ENCODE peak calls at places on chromosomes 5 and 9, in six cellular contexts. One of them, this sample, is unnamed.

GRCh38 chr9:38119570-38119969 is 50.5 kb upstream of the SHB start:
- DNase-seq in activated naive CD4-positive, alpha-beta T cell treated with anti-CD3 and anti-CD28 coated beads, Interleukin-2, amount 50 U/mL, for 16 hours: no peak
- DNase-seq in stimulated activated CD4-positive, alpha-beta T cell treated with anti-CD3 and anti-CD28 coated beads, TNF-alpha, amount 100 ng/mL, for 4 hours: no peak
- DNase-seq in NCI-H1105 treated with DMSO at 0.1 percent for 48 hours: no peak
- DNase-seq in HuH-7: no peak
- DNase-seq in lung microvascular endothelial cell: no peak
- DNase-seq in this sample: no peak

GRCh38 chr5:38433160-38433861 is 123.1 kb downstream of the LIFR start:
- DNase-seq in activated naive CD4-positive, alpha-beta T cell treated with anti-CD3 and anti-CD28 coated beads, Interleukin-2, amount 50 U/mL, for 16 hours: no peak
- DNase-seq in stimulated activated CD4-positive, alpha-beta T cell treated with anti-CD3 and anti-CD28 coated beads, TNF-alpha, amount 100 ng/mL, for 4 hours: no peak
- DNase-seq in NCI-H1105 treated with DMSO at 0.1 percent for 48 hours: no peak
- DNase-seq in HuH-7: no peak
- DNase-seq in lung microvascular endothelial cell: peak; percentile 89
- DNase-seq in this sample: no peak

GRCh38 chr5:157115012-157115411 is 6.2 kb upstream of the HAVCR2 start:
- DNase-seq in activated naive CD4-positive, alpha-beta T cell treated with anti-CD3 and anti-CD28 coated beads, Interleukin-2, amount 50 U/mL, for 16 hours: no peak
- DNase-seq in stimulated activated CD4-positive, alpha-beta T cell treated with anti-CD3 and anti-CD28 coated beads, TNF-alpha, amount 100 ng/mL, for 4 hours: no peak
- DNase-seq in NCI-H1105 treated with DMSO at 0.1 percent for 48 hours: no peak
- DNase-seq in HuH-7: no peak
- DNase-seq in lung microvascular endothelial cell: no peak
- DNase-seq in this sample: no peak

GRCh38 chr9:126327016-126327749 is 554 bp downstream of the MVB12B start:
- DNase-seq in activated naive CD4-positive, alpha-beta T cell treated with anti-CD3 and anti-CD28 coated beads, Interleukin-2, amount 50 U/mL, for 16 hours: peak; percentile 26
- DNase-seq in stimulated activated CD4-positive, alpha-beta T cell treated with anti-CD3 and anti-CD28 coated beads, TNF-alpha, amount 100 ng/mL, for 4 hours: peak; percentile 3
- DNase-seq in NCI-H1105 treated with DMSO at 0.1 percent for 48 hours: peak; percentile 17
- DNase-seq in HuH-7: no peak
- DNase-seq in lung microvascular endothelial cell: peak; percentile 12
- DNase-seq in this sample: peak; percentile 21

GRCh38 chr9:83119873-83120272 is 56.9 kb upstream of the RASEF start:
- DNase-seq in activated naive CD4-positive, alpha-beta T cell treated with anti-CD3 and anti-CD28 coated beads, Interleukin-2, amount 50 U/mL, for 16 hours: no peak
- DNase-seq in stimulated activated CD4-positive, alpha-beta T cell treated with anti-CD3 and anti-CD28 coated beads, TNF-alpha, amount 100 ng/mL, for 4 hours: no peak
- DNase-seq in NCI-H1105 treated with DMSO at 0.1 percent for 48 hours: no peak
- DNase-seq in HuH-7: no peak
- DNase-seq in lung microvascular endothelial cell: no peak
- DNase-seq in this sample: no peak

GRCh38 chr5:10448754-10449345 is 7.2 kb downstream of the ROPN1L start:
- DNase-seq in activated naive CD4-positive, alpha-beta T cell treated with anti-CD3 and anti-CD28 coated beads, Interleukin-2, amount 50 U/mL, for 16 hours: no peak
- DNase-seq in stimulated activated CD4-positive, alpha-beta T cell treated with anti-CD3 and anti-CD28 coated beads, TNF-alpha, amount 100 ng/mL, for 4 hours: no peak
- DNase-seq in NCI-H1105 treated with DMSO at 0.1 percent for 48 hours: no peak
- DNase-seq in HuH-7: no peak
- DNase-seq in lung microvascular endothelial cell: no peak
- DNase-seq in this sample: no peak

GRCh38 chr5:176647870-176648466 is 684 bp downstream of the TSPAN17 start:
- DNase-seq in activated naive CD4-positive, alpha-beta T cell treated with anti-CD3 and anti-CD28 coated beads, Interleukin-2, amount 50 U/mL, for 16 hours: no peak
- DNase-seq in stimulated activated CD4-positive, alpha-beta T cell treated with anti-CD3 and anti-CD28 coated beads, TNF-alpha, amount 100 ng/mL, for 4 hours: no peak
- DNase-seq in NCI-H1105 treated with DMSO at 0.1 percent for 48 hours: peak; percentile 32
- DNase-seq in HuH-7: peak; percentile 67
- DNase-seq in lung microvascular endothelial cell: peak; percentile 35
- DNase-seq in this sample: peak; percentile 52

GRCh38 chr9:129253820-129254381 is 75.8 kb upstream of the IER5L start:
- DNase-seq in activated naive CD4-positive, alpha-beta T cell treated with anti-CD3 and anti-CD28 coated beads, Interleukin-2, amount 50 U/mL, for 16 hours: no peak
- DNase-seq in stimulated activated CD4-positive, alpha-beta T cell treated with anti-CD3 and anti-CD28 coated beads, TNF-alpha, amount 100 ng/mL, for 4 hours: no peak
- DNase-seq in NCI-H1105 treated with DMSO at 0.1 percent for 48 hours: no peak
- DNase-seq in HuH-7: no peak
- DNase-seq in lung microvascular endothelial cell: no peak
- DNase-seq in this sample: no peak

GRCh38 chr9:556199-556598 is 285.3 kb upstream of the DMRT1 start:
- DNase-seq in activated naive CD4-positive, alpha-beta T cell treated with anti-CD3 and anti-CD28 coated beads, Interleukin-2, amount 50 U/mL, for 16 hours: no peak
- DNase-seq in stimulated activated CD4-positive, alpha-beta T cell treated with anti-CD3 and anti-CD28 coated beads, TNF-alpha, amount 100 ng/mL, for 4 hours: no peak
- DNase-seq in NCI-H1105 treated with DMSO at 0.1 percent for 48 hours: no peak
- DNase-seq in HuH-7: no peak
- DNase-seq in lung microvascular endothelial cell: no peak
- DNase-seq in this sample: no peak

GRCh38 chr9:35112257-35113020 is 3.2 kb downstream of the ATOSB start:
- DNase-seq in activated naive CD4-positive, alpha-beta T cell treated with anti-CD3 and anti-CD28 coated beads, Interleukin-2, amount 50 U/mL, for 16 hours: no peak
- DNase-seq in stimulated activated CD4-positive, alpha-beta T cell treated with anti-CD3 and anti-CD28 coated beads, TNF-alpha, amount 100 ng/mL, for 4 hours: no peak
- DNase-seq in NCI-H1105 treated with DMSO at 0.1 percent for 48 hours: no peak
- DNase-seq in HuH-7: no peak
- DNase-seq in lung microvascular endothelial cell: peak; percentile 31
- DNase-seq in this sample: no peak

GRCh38 chr9:12861035-12861434 is 86.2 kb downstream of the LURAP1L start:
- DNase-seq in activated naive CD4-positive, alpha-beta T cell treated with anti-CD3 and anti-CD28 coated beads, Interleukin-2, amount 50 U/mL, for 16 hours: no peak
- DNase-seq in stimulated activated CD4-positive, alpha-beta T cell treated with anti-CD3 and anti-CD28 coated beads, TNF-alpha, amount 100 ng/mL, for 4 hours: no peak
- DNase-seq in NCI-H1105 treated with DMSO at 0.1 percent for 48 hours: no peak
- DNase-seq in HuH-7: no peak
- DNase-seq in lung microvascular endothelial cell: no peak
- DNase-seq in this sample: no peak

GRCh38 chr9:114002271-114002985 is 75.7 kb downstream of the AMBP start:
- DNase-seq in activated naive CD4-positive, alpha-beta T cell treated with anti-CD3 and anti-CD28 coated beads, Interleukin-2, amount 50 U/mL, for 16 hours: no peak
- DNase-seq in stimulated activated CD4-positive, alpha-beta T cell treated with anti-CD3 and anti-CD28 coated beads, TNF-alpha, amount 100 ng/mL, for 4 hours: no peak
- DNase-seq in NCI-H1105 treated with DMSO at 0.1 percent for 48 hours: no peak
- DNase-seq in HuH-7: no peak
- DNase-seq in lung microvascular endothelial cell: no peak
- DNase-seq in this sample: no peak

GRCh38 chr5:3393122-3393963 is 202.3 kb upstream of the IRX1 start:
- DNase-seq in activated naive CD4-positive, alpha-beta T cell treated with anti-CD3 and anti-CD28 coated beads, Interleukin-2, amount 50 U/mL, for 16 hours: no peak
- DNase-seq in stimulated activated CD4-positive, alpha-beta T cell treated with anti-CD3 and anti-CD28 coated beads, TNF-alpha, amount 100 ng/mL, for 4 hours: no peak
- DNase-seq in NCI-H1105 treated with DMSO at 0.1 percent for 48 hours: no peak
- DNase-seq in HuH-7: no peak
- DNase-seq in lung microvascular endothelial cell: no peak
- DNase-seq in this sample: no peak

GRCh38 chr9:131714821-131715220 is 25.1 kb downstream of the RAPGEF1 start:
- DNase-seq in activated naive CD4-positive, alpha-beta T cell treated with anti-CD3 and anti-CD28 coated beads, Interleukin-2, amount 50 U/mL, for 16 hours: no peak
- DNase-seq in stimulated activated CD4-positive, alpha-beta T cell treated with anti-CD3 and anti-CD28 coated beads, TNF-alpha, amount 100 ng/mL, for 4 hours: no peak
- DNase-seq in NCI-H1105 treated with DMSO at 0.1 percent for 48 hours: no peak
- DNase-seq in HuH-7: no peak
- DNase-seq in lung microvascular endothelial cell: peak; percentile 59
- DNase-seq in this sample: no peak

GRCh38 chr5:170353946-170354345 is 35.2 kb downstream of the KCNMB1 start:
- DNase-seq in activated naive CD4-positive, alpha-beta T cell treated with anti-CD3 and anti-CD28 coated beads, Interleukin-2, amount 50 U/mL, for 16 hours: no peak
- DNase-seq in stimulated activated CD4-positive, alpha-beta T cell treated with anti-CD3 and anti-CD28 coated beads, TNF-alpha, amount 100 ng/mL, for 4 hours: no peak
- DNase-seq in NCI-H1105 treated with DMSO at 0.1 percent for 48 hours: peak; percentile 48
- DNase-seq in HuH-7: no peak
- DNase-seq in lung microvascular endothelial cell: no peak
- DNase-seq in this sample: peak; percentile 69

GRCh38 chr5:143652104-143652700 is 159.8 kb upstream of the HMHB1 start:
- DNase-seq in activated naive CD4-positive, alpha-beta T cell treated with anti-CD3 and anti-CD28 coated beads, Interleukin-2, amount 50 U/mL, for 16 hours: no peak
- DNase-seq in stimulated activated CD4-positive, alpha-beta T cell treated with anti-CD3 and anti-CD28 coated beads, TNF-alpha, amount 100 ng/mL, for 4 hours: no peak
- DNase-seq in NCI-H1105 treated with DMSO at 0.1 percent for 48 hours: peak; percentile 9
- DNase-seq in HuH-7: no peak
- DNase-seq in lung microvascular endothelial cell: no peak
- DNase-seq in this sample: no peak

This sample was measured in A673.